ENCODE peak calls at places on chromosome X, in nine cellular contexts. One of them, this sample, is unnamed.

GRCh38 chrX:127606590-127606989 is 445.6 kb downstream of the ACTRT1 start:
- DNase-seq in stomach: no peak
- DNase-seq in GM23338: no peak
- DNase-seq in prostate gland: no peak
- DNase-seq in HCT116: no peak
- DNase-seq in kidney: no peak
- DNase-seq in right atrium auricular region: no peak
- DNase-seq in body of pancreas: no peak
- DNase-seq in astrocyte: no peak
- DNase-seq in this sample: no peak

GRCh38 chrX:148960060-148960459 is 459.6 kb downstream of the AFF2 start:
- DNase-seq in stomach: no peak
- DNase-seq in GM23338: no peak
- DNase-seq in prostate gland: no peak
- DNase-seq in HCT116: no peak
- DNase-seq in kidney: no peak
- DNase-seq in right atrium auricular region: no peak
- DNase-seq in body of pancreas: no peak
- DNase-seq in astrocyte: peak
- DNase-seq in this sample: no peak

GRCh38 chrX:40108084-40108958 is 10.6 kb upstream of the BCOR start:
- DNase-seq in stomach: peak
- DNase-seq in GM23338: peak
- DNase-seq in prostate gland: peak
- DNase-seq in HCT116: no peak
- DNase-seq in kidney: peak
- DNase-seq in right atrium auricular region: peak
- DNase-seq in body of pancreas: peak
- DNase-seq in astrocyte: no peak
- DNase-seq in this sample: peak

GRCh38 chrX:68440940-68441339 is 7.6 kb upstream of the OPHN1 start:
- DNase-seq in stomach: peak
- DNase-seq in GM23338: no peak
- DNase-seq in prostate gland: peak
- DNase-seq in HCT116: no peak
- DNase-seq in kidney: no peak
- DNase-seq in right atrium auricular region: peak
- DNase-seq in body of pancreas: peak
- DNase-seq in astrocyte: peak
- DNase-seq in this sample: peak

GRCh38 chrX:116204947-116205346 is 34.4 kb downstream of the AGTR2 start:
- DNase-seq in stomach: no peak
- DNase-seq in GM23338: peak
- DNase-seq in prostate gland: peak
- DNase-seq in HCT116: peak
- DNase-seq in kidney: no peak
- DNase-seq in right atrium auricular region: no peak
- DNase-seq in body of pancreas: no peak
- DNase-seq in astrocyte: peak
- DNase-seq in this sample: peak

GRCh38 chrX:25344191-25344936 is 328.6 kb upstream of the ARX start:
- DNase-seq in stomach: no peak
- DNase-seq in GM23338: no peak
- DNase-seq in prostate gland: no peak
- DNase-seq in HCT116: no peak
- DNase-seq in kidney: no peak
- DNase-seq in right atrium auricular region: no peak
- DNase-seq in body of pancreas: no peak
- DNase-seq in astrocyte: no peak
- DNase-seq in this sample: no peak

GRCh38 chrX:112642349-112642748 is 37.4 kb downstream of the LHFPL1 start:
- DNase-seq in stomach: peak
- DNase-seq in GM23338: peak
- DNase-seq in prostate gland: peak
- DNase-seq in HCT116: peak
- DNase-seq in kidney: no peak
- DNase-seq in right atrium auricular region: no peak
- DNase-seq in body of pancreas: peak
- DNase-seq in astrocyte: peak
- DNase-seq in this sample: peak

GRCh38 chrX:39163585-39163984 is 362.3 kb downstream of the MID1IP1 start:
- DNase-seq in stomach: no peak
- DNase-seq in GM23338: no peak
- DNase-seq in prostate gland: no peak
- DNase-seq in HCT116: no peak
- DNase-seq in kidney: no peak
- DNase-seq in right atrium auricular region: no peak
- DNase-seq in body of pancreas: no peak
- DNase-seq in astrocyte: no peak
- DNase-seq in this sample: no peak

GRCh38 chrX:16712116-16712824 is at the start of gene CTPS2:
- DNase-seq in stomach: peak
- DNase-seq in GM23338: peak
- DNase-seq in prostate gland: peak
- DNase-seq in HCT116: no peak
- DNase-seq in kidney: peak
- DNase-seq in right atrium auricular region: peak
- DNase-seq in body of pancreas: peak
- DNase-seq in astrocyte: peak
- DNase-seq in this sample: peak

GRCh38 chrX:124332481-124333424 is at the start of gene TEX13D:
- DNase-seq in stomach: no peak
- DNase-seq in GM23338: peak
- DNase-seq in prostate gland: no peak
- DNase-seq in HCT116: no peak
- DNase-seq in kidney: peak
- DNase-seq in right atrium auricular region: no peak
- DNase-seq in body of pancreas: no peak
- DNase-seq in astrocyte: no peak
- DNase-seq in this sample: no peak

GRCh38 chrX:20309796-20310195 is 43.1 kb upstream of the RPS6KA3 start:
- DNase-seq in stomach: no peak
- DNase-seq in GM23338: no peak
- DNase-seq in prostate gland: no peak
- DNase-seq in HCT116: no peak
- DNase-seq in kidney: no peak
- DNase-seq in right atrium auricular region: no peak
- DNase-seq in body of pancreas: no peak
- DNase-seq in astrocyte: peak
- DNase-seq in this sample: no peak

GRCh38 chrX:30296408-30297254 is 12.6 kb downstream of the NR0B1 start:
- DNase-seq in stomach: no peak
- DNase-seq in GM23338: no peak
- DNase-seq in prostate gland: no peak
- DNase-seq in HCT116: no peak
- DNase-seq in kidney: no peak
- DNase-seq in right atrium auricular region: no peak
- DNase-seq in body of pancreas: no peak
- DNase-seq in astrocyte: no peak
- DNase-seq in this sample: no peak

GRCh38 chrX:9339603-9340569 is 125.0 kb upstream of the TBL1X start:
- DNase-seq in stomach: no peak
- DNase-seq in GM23338: no peak
- DNase-seq in prostate gland: no peak
- DNase-seq in HCT116: no peak
- DNase-seq in kidney: peak
- DNase-seq in right atrium auricular region: no peak
- DNase-seq in body of pancreas: no peak
- DNase-seq in astrocyte: no peak
- DNase-seq in this sample: peak

GRCh38 chrX:41952102-41952501 is 28.7 kb upstream of the CASK start:
- DNase-seq in stomach: no peak
- DNase-seq in GM23338: no peak
- DNase-seq in prostate gland: no peak
- DNase-seq in HCT116: no peak
- DNase-seq in kidney: no peak
- DNase-seq in right atrium auricular region: no peak
- DNase-seq in body of pancreas: no peak
- DNase-seq in astrocyte: no peak
- DNase-seq in this sample: no peak

DNA sequence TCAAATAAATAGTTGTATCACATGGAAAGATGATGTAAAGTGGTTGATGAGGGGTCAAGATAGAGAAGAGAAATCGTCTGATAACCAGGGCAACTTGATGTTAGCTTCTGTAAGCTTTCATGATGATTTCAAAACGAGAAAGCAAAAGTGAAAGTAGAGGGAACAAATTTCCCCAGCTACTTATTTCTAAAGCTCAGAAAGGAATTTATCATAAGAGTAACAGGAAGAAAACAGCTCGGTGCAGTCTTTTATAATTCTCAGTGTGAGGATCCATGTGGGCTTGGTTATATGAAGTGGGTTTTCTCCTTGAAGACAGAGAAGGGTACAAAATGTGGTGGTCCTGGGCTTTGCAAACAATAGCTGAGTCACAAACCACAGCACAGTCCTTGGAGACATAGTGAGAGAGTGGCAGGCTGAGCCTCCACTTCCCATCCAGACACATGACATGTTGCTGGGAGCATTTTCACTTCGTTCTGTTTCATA is 32.1 kb upstream of the GLRA2 start:
- DNase-seq in stomach: no peak
- DNase-seq in GM23338: no peak
- DNase-seq in prostate gland: no peak
- DNase-seq in HCT116: no peak
- DNase-seq in kidney: no peak
- DNase-seq in right atrium auricular region: no peak
- DNase-seq in body of pancreas: no peak
- DNase-seq in astrocyte: no peak
- DNase-seq in this sample: no peak
- H3K27ac ChIP-seq in stomach: peak
- H3K27ac ChIP-seq in GM23338: no peak
- H3K27ac ChIP-seq in prostate gland: no peak
- H3K27ac ChIP-seq in HCT116: no peak
- H3K27ac ChIP-seq in kidney: peak
- H3K27ac ChIP-seq in right atrium auricular region: peak
- H3K27ac ChIP-seq in body of pancreas: no peak
- H3K27ac ChIP-seq in astrocyte: no peak
- H3K27ac ChIP-seq in this sample: no peak

GRCh38 chrX:129238011-129238410 is 285.3 kb downstream of the SMARCA1 start:
- DNase-seq in stomach: no peak
- DNase-seq in GM23338: no peak
- DNase-seq in prostate gland: no peak
- DNase-seq in HCT116: no peak
- DNase-seq in kidney: no peak
- DNase-seq in right atrium auricular region: no peak
- DNase-seq in body of pancreas: no peak
- DNase-seq in astrocyte: peak
- DNase-seq in this sample: no peak
- TF ChIP-seq CTCF in stomach: no peak
- TF ChIP-seq CTCF in GM23338: no peak
- TF ChIP-seq CTCF in prostate gland: no peak
- TF ChIP-seq CTCF in HCT116: no peak
- TF ChIP-seq CTCF in kidney: no peak
- TF ChIP-seq CTCF in right atrium auricular region: no peak
- TF ChIP-seq CTCF in body of pancreas: no peak
- TF ChIP-seq CTCF in astrocyte: no peak
- TF ChIP-seq CTCF in this sample: no peak

GRCh38 chrX:32929040-32929439 is 282.3 kb downstream of the DMD start:
- DNase-seq in stomach: no peak
- DNase-seq in GM23338: no peak
- DNase-seq in prostate gland: no peak
- DNase-seq in HCT116: no peak
- DNase-seq in kidney: no peak
- DNase-seq in right atrium auricular region: no peak
- DNase-seq in body of pancreas: no peak
- DNase-seq in astrocyte: no peak
- DNase-seq in this sample: no peak

GRCh38 chrX:32937043-32937442 is 274.3 kb downstream of the DMD start:
- DNase-seq in stomach: no peak
- DNase-seq in GM23338: no peak
- DNase-seq in prostate gland: no peak
- DNase-seq in HCT116: no peak
- DNase-seq in kidney: no peak
- DNase-seq in right atrium auricular region: no peak
- DNase-seq in body of pancreas: no peak
- DNase-seq in astrocyte: no peak
- DNase-seq in this sample: no peak

DNA sequence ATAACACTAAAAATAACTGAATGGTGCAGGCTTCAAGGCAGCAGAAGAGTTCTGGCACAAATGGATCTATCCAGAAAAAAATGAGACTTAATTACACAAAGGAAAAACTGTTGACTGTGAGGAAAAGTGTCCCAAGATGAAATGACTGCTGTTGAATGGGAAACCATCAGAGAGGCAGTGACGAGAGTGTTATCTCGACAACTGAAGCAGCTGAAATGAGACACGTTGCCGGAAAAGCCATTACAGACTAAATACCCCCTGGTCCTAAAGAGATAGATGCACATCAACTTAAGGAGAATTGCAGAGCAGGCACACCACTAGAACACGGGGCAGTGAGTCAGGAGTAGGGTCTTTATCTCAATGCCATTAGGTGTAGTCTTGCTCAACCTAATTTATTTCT is 277.8 kb downstream of the DMD start:
- DNase-seq in stomach: no peak
- DNase-seq in GM23338: no peak
- DNase-seq in prostate gland: no peak
- DNase-seq in HCT116: no peak
- DNase-seq in kidney: no peak
- DNase-seq in right atrium auricular region: no peak
- DNase-seq in body of pancreas: no peak
- DNase-seq in astrocyte: no peak
- DNase-seq in this sample: no peak
- H3K27ac ChIP-seq in stomach: no peak
- H3K27ac ChIP-seq in GM23338: no peak
- H3K27ac ChIP-seq in prostate gland: no peak
- H3K27ac ChIP-seq in HCT116: no peak
- H3K27ac ChIP-seq in kidney: no peak
- H3K27ac ChIP-seq in right atrium auricular region: no peak
- H3K27ac ChIP-seq in body of pancreas: no peak
- H3K27ac ChIP-seq in astrocyte: no peak
- H3K27ac ChIP-seq in this sample: no peak

GRCh38 chrX:3268804-3269203 is 77.6 kb downstream of the MXRA5 start:
- DNase-seq in stomach: no peak
- DNase-seq in GM23338: no peak
- DNase-seq in prostate gland: no peak
- DNase-seq in HCT116: no peak
- DNase-seq in kidney: no peak
- DNase-seq in right atrium auricular region: no peak
- DNase-seq in body of pancreas: no peak
- DNase-seq in astrocyte: peak
- DNase-seq in this sample: no peak

GRCh38 chrX:3262906-3263305 is 83.5 kb downstream of the MXRA5 start:
- DNase-seq in stomach: no peak
- DNase-seq in GM23338: no peak
- DNase-seq in prostate gland: no peak
- DNase-seq in HCT116: peak
- DNase-seq in kidney: no peak
- DNase-seq in right atrium auricular region: no peak
- DNase-seq in body of pancreas: peak
- DNase-seq in astrocyte: peak
- DNase-seq in this sample: peak

DNA sequence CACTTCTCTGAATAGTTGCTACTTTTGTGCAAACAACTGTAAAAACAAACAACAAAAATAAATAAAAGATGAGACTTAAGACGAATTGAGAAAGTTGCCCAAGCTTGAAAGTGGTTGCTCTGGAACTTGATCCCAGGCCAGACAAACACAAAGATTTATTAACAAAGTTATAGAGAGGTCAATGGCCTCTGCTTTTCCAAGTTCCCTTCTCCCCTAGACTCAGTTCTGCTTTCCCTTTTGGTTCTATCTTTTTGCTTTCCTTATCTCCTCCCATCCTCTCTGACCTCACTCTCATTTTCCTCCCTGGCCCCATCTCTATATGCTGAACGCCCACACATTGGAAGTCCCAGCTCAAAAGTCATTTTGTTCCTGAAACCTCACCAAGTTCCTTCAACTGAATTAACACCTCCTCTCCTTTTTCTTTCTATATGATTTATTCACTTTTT is 82.7 kb downstream of the MXRA5 start:
- DNase-seq in stomach: no peak
- DNase-seq in GM23338: no peak
- DNase-seq in prostate gland: no peak
- DNase-seq in HCT116: no peak
- DNase-seq in kidney: no peak
- DNase-seq in right atrium auricular region: no peak
- DNase-seq in body of pancreas: no peak
- DNase-seq in astrocyte: peak
- DNase-seq in this sample: no peak
- TF ChIP-seq CTCF in stomach: no peak
- TF ChIP-seq CTCF in GM23338: no peak
- TF ChIP-seq CTCF in prostate gland: no peak
- TF ChIP-seq CTCF in HCT116: no peak
- TF ChIP-seq CTCF in kidney: no peak
- TF ChIP-seq CTCF in right atrium auricular region: no peak
- TF ChIP-seq CTCF in body of pancreas: no peak
- TF ChIP-seq CTCF in astrocyte: no peak
- TF ChIP-seq CTCF in this sample: no peak